ENCODE peak calls at places on chromosomes 16 and 17, in five cellular contexts. H, S, L, X and C are unnamed samples.

GRCh38 chr16:53090591-53091507 is 36.1 kb downstream of the CHD9 start:
- DNase-seq in H (peak), S (peak), X (no peak), L (no peak), C (peak)

GRCh38 chr17:4003501-4004421 is 39.5 kb upstream of the ATP2A3 start:
- DNase-seq in L (peak), X (peak), S (no peak), H (no peak), C (peak)

GRCh38 chr16:77353587-77354263 is 81.1 kb downstream of the ADAMTS18 start:
- DNase-seq in X (no peak), S (no peak), L (no peak), H (no peak), C (no peak)

GRCh38 chr17:34633351-34633750 is 54.0 kb downstream of the TMEM132E start:
- DNase-seq in S (no peak), X (peak), H (no peak), L (peak), C (peak)

GRCh38 chr17:41919840-41920579 is 1.3 kb upstream of the ACLY start:
- DNase-seq in S (peak), H (no peak), L (peak), X (peak), C (peak)

GRCh38 chr17:57305918-57306317 is 49.6 kb downstream of the MSI2 start:
- DNase-seq in L (no peak), H (no peak), X (no peak), S (no peak), C (no peak)

GRCh38 chr17:42200702-42201101 is 6.4 kb upstream of the GHDC start:
- DNase-seq in X (no peak), S (peak), L (no peak), H (peak), C (no peak)

GRCh38 chr16:75942901-75943300 is 216.6 kb upstream of the CPHXL start:
- DNase-seq in H (no peak), S (no peak), X (no peak), L (no peak), C (no peak)

GRCh38 chr17:32510466-32510865 is 23.7 kb downstream of the CDK5R1 start:
- DNase-seq in L (no peak), X (no peak), S (no peak), H (no peak), C (no peak)

GRCh38 chr16:68715471-68715870 is 21.6 kb upstream of the CDH1 start:
- DNase-seq in L (no peak), S (no peak), X (no peak), H (peak), C (no peak)

GRCh38 chr16:15874745-15875314 is 13.6 kb downstream of the CEP20 start:
- DNase-seq in L (peak), X (peak), S (peak), H (peak), C (peak)

GRCh38 chr17:14150604-14151003 is 81.3 kb downstream of the COX10 start:
- DNase-seq in S (no peak), X (no peak), L (no peak), H (no peak), C (no peak)

GRCh38 chr16:19304670-19305240 is 19.2 kb downstream of the CLEC19A start:
- DNase-seq in L (peak), S (no peak), H (no peak), X (peak), C (no peak)

GRCh38 chr16:54126907-54127306 is 159.7 kb downstream of the IRX3 start:
- DNase-seq in S (no peak), H (no peak), L (no peak), X (no peak), C (no peak)

GRCh38 chr17:19365833-19366636 is 3.5 kb upstream of the B9D1 start:
- DNase-seq in H (no peak), X (peak), S (no peak), L (no peak), C (no peak)

GRCh38 chr16:54153240-54153934 is 133.2 kb downstream of the IRX3 start:
- DNase-seq in X (no peak), H (no peak), S (no peak), L (no peak), C (no peak)

GRCh38 chr16:86240716-86241363 is 269.5 kb upstream of the FOXF1 start:
- DNase-seq in H (no peak), L (no peak), X (no peak), S (no peak), C (no peak)

GRCh38 chr17:19339341-19339815 is 23.1 kb downstream of the B9D1 start:
- DNase-seq in L (no peak), X (peak), S (no peak), H (no peak), C (peak)

GRCh38 chr17:14308636-14308964 is 7.7 kb downstream of the HS3ST3B1 start:
- DNase-seq in X (no peak), L (no peak), H (peak), S (no peak), C (no peak)

GRCh38 chr16:54542805-54543504 is 256.4 kb upstream of the IRX3 start:
- DNase-seq in L (no peak), H (no peak), S (no peak), X (no peak), C (no peak)

GRCh38 chr16:90004577-90004976 is 14.7 kb downstream of the DBNDD1 start:
- DNase-seq in H (no peak), S (no peak), X (no peak), L (no peak), C (no peak)

GRCh38 chr16:4882633-4883285 is 35.5 kb downstream of the UBN1 start:
- DNase-seq in H (peak), L (no peak), X (no peak), S (peak), C (no peak)

GRCh38 chr16:4115209-4115940 is 867 bp downstream of the ADCY9 start:
- DNase-seq in L (peak), S (peak), H (peak), X (peak), C (peak)

GRCh38 chr17:81599719-81600486 is 37.0 kb downstream of the NPLOC4 start:
- DNase-seq in H (peak), X (no peak), L (peak), S (no peak), C (no peak)

GRCh38 chr16:35910409-35910808 is 2451.0 kb downstream of the TP53TG3F start:
- DNase-seq in L (no peak), S (no peak), X (no peak), H (no peak), C (no peak)

GRCh38 chr16:25413133-25413532 is 155.5 kb upstream of the ZKSCAN2 start:
- DNase-seq in X (no peak), S (no peak), H (no peak), L (no peak), C (no peak)

GRCh38 chr16:68902376-68903345 is 59.3 kb downstream of the TANGO6 start:
- DNase-seq in H (peak), X (peak), L (peak), S (peak), C (peak)

GRCh38 chr16:24841291-24841690 is 4.5 kb upstream of the SLC5A11 start:
- DNase-seq in L (no peak), X (no peak), S (no peak), H (no peak), C (no peak)

GRCh38 chr16:87661561-87661960 is 59.3 kb downstream of the JPH3 start:
- DNase-seq in H (peak), L (peak), S (peak), X (peak), C (peak)

GRCh38 chr16:12260647-12261262 is 284.2 kb downstream of the SNX29 start:
- DNase-seq in X (peak), S (peak), H (peak), L (peak), C (peak)

GRCh38 chr16:49200223-49200820 is 81.3 kb downstream of the CBLN1 start:
- DNase-seq in X (no peak), L (no peak), S (no peak), H (no peak), C (no peak)

GRCh38 chr16:85750021-85750826 is 672 bp downstream of the C16orf74 start:
- DNase-seq in H (no peak), S (peak), X (peak), L (peak), C (peak)

GRCh38 chr16:54135361-54136275 is 151.0 kb downstream of the IRX3 start:
- DNase-seq in H (peak), X (no peak), S (peak), L (no peak), C (no peak)

GRCh38 chr16:76265434-76266045 is 11.7 kb upstream of the CNTNAP4 start:
- DNase-seq in L (peak), X (peak), S (peak), H (peak), C (peak)

GRCh38 chr16:65117701-65118448 is 4.0 kb downstream of the CDH11 start:
- DNase-seq in L (peak), S (peak), H (peak), X (peak), C (peak)

GRCh38 chr17:64306850-64307463 is 43.9 kb upstream of the TEX2 start:
- DNase-seq in S (peak), L (peak), H (peak), X (peak), C (peak)

GRCh38 chr17:7840875-7841274 is 6.9 kb downstream of the KDM6B start:
- DNase-seq in H (no peak), X (no peak), S (no peak), L (no peak), C (no peak)
- H3K4me3 ChIP-seq in H (no peak), X (peak), S (no peak), L (peak), C (no peak)

GRCh38 chr17:62109378-62109902 is 44.4 kb upstream of the MED13 start:
- DNase-seq in X (peak), H (peak), L (peak), S (peak), C (peak)
- H3K4me3 ChIP-seq in X (no peak), H (no peak), L (no peak), S (no peak), C (no peak)

GRCh38 chr17:47792457-47792856 is 29.1 kb downstream of the OSBPL7 start:
- DNase-seq in S (no peak), H (no peak), L (no peak), X (no peak), C (no peak)

GRCh38 chr17:47791025-47791424 is 30.6 kb downstream of the OSBPL7 start:
- DNase-seq in S (no peak), H (no peak), L (no peak), X (peak), C (no peak)

GRCh38 chr17:47785538-47786123 is 36.0 kb downstream of the OSBPL7 start:
- DNase-seq in S (peak), L (peak), X (peak), H (peak), C (peak)

GRCh38 chr17:47792979-47793378 is 28.6 kb downstream of the OSBPL7 start:
- DNase-seq in L (no peak), H (no peak), X (no peak), S (no peak), C (no peak)

GRCh38 chr17:47789611-47790520 is 31.7 kb downstream of the OSBPL7 start:
- DNase-seq in H (peak), X (peak), S (peak), L (peak), C (peak)
- H3K4me3 ChIP-seq in H (no peak), X (peak), S (peak), L (peak), C (peak)

DNA sequence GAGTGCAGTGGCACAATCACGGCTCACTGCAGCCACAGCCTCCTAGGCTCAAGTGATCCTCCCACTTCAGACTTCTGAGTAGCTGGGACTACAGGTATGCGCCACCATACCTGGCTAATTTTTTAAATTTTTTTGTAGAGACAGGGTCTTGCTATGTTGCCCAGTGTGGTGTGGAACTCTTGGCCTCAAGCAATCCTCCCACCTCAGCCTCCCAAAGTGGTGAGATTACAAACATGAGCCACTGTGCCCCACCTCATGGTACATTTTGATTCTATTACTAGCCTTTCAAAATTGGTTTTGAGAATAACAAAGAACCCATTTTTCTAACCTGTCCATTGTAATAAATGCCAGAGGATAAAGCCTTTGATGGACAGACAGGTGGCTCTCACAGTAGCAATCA is 1.4 kb downstream of the CCDC43 start:
- DNase-seq in L (no peak), S (no peak), H (no peak), X (no peak), C (no peak)
- H3K4me3 ChIP-seq in L (peak), S (no peak), H (no peak), X (peak), C (no peak)

GRCh38 chr16:2214721-2214970 is at the start of gene PGP:
- DNase-seq in L (no peak), X (no peak), H (no peak), S (no peak), C (no peak)
- H3K4me3 ChIP-seq in L (peak), X (peak), H (peak), S (peak), C (peak)

DNA sequence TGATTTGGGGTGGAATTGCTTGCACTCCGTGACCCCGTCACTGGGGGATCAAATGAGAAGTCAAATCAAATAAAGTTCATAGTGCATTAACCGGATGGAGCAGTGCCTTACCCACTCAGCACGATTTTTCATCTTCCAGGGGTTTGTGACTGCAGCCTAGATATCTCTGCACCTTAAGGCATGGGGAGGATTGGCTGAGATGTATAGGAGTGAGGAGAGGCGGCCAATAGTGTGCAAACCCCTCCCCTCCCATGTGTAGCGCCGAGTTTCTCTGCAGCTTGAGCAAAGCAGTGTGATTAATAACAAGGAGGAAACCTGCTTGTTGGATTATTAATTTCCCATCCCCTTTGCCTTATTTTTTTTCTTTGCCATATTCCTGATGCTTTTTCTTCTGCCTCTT is 89.8 kb downstream of the RBFOX1 start:
- DNase-seq in H (no peak), S (no peak), X (no peak), L (no peak), C (no peak)
- H3K4me3 ChIP-seq in H (no peak), S (no peak), X (no peak), L (no peak), C (no peak)

GRCh38 chr17:1713160-1713877 is 3.1 kb upstream of the TLCD2 start:
- DNase-seq in S (no peak), X (no peak), H (no peak), L (no peak), C (no peak)
- H3K4me3 ChIP-seq in S (peak), X (peak), H (peak), L (peak), C (no peak)

GRCh38 chr17:79468183-79468944 is 142.5 kb downstream of the RBFOX3 start:
- DNase-seq in S (no peak), L (no peak), H (no peak), X (no peak), C (no peak)

GRCh38 chr17:79466562-79467350 is 144.1 kb downstream of the RBFOX3 start:
- DNase-seq in L (no peak), H (no peak), X (no peak), S (no peak), C (no peak)

GRCh38 chr17:79464310-79465010 is 146.4 kb downstream of the RBFOX3 start:
- DNase-seq in S (no peak), L (no peak), X (no peak), H (no peak), C (no peak)

GRCh38 chr17:79463421-79464309 is 147.2 kb downstream of the RBFOX3 start:
- DNase-seq in L (no peak), S (no peak), H (no peak), X (no peak), C (no peak)

GRCh38 chr17:79465011-79466006 is 145.5 kb downstream of the RBFOX3 start:
- DNase-seq in H (no peak), X (no peak), S (no peak), L (no peak), C (no peak)
- H3K4me3 ChIP-seq in H (no peak), X (no peak), S (no peak), L (no peak), C (no peak)

DNA sequence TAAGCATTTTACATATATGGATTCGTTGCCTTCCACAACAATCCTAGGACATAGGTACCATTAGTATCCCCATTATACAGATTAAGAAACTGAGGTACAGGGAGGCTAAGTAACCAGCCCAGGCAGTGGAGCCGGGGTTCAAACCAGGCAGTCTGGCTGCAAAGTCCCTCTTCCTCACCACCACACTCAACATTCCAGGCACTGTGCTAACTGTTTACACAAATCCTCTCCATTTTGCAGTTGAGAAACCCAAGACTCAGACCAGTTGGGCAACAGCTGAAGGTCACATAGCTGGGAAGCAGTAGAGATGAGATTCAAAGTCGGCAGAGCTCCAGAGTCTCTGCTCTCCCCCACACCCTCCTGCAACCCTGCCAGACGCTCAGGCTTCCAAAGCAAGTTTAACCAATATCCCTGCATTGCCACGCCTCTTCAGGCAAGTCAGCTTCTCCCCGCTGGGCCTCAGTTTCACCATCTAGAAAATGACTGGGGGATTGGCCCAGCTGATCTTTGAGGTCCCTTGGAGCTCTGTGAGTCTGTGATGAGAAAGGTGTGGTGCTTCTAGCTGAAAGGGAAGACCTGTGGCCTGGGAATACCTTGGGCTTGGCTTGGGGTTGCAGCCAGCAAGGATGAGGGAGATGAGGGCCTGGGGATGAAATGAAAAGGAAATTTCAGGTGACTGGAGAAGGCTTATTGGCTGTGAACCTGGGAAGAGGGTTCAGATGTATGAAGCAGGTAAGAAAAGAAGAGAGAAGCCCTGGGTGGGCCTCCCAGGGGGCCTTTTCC is 14.0 kb downstream of the CCR7 start:
- DNase-seq in L (no peak), H (peak), S (peak), X (peak), C (peak)
- H3K4me3 ChIP-seq in L (no peak), H (no peak), S (no peak), X (no peak), C (no peak)